ENCODE peak calls at places on chromosome 2, in nine cellular contexts. One of them, this sample, is unnamed.

GRCh38 chr2:42099431-42100173 is 51.8 kb downstream of the PKDCC start:
- DNase-seq in Panc1: no peak
- DNase-seq in Daoy: no peak
- DNase-seq in astrocyte of the spinal cord: no peak
- DNase-seq in C1 segment of cervical spinal cord: no peak
- DNase-seq in WERI-Rb-1: no peak
- DNase-seq in K562: no peak
- DNase-seq in RCC 7860: no peak
- DNase-seq in pancreas: no peak
- DNase-seq in this sample: no peak

GRCh38 chr2:46979611-46980010 is 64.0 kb upstream of the MCFD2 start:
- DNase-seq in Panc1: no peak
- DNase-seq in Daoy: no peak
- DNase-seq in astrocyte of the spinal cord: no peak
- DNase-seq in C1 segment of cervical spinal cord: no peak
- DNase-seq in WERI-Rb-1: no peak
- DNase-seq in K562: no peak
- DNase-seq in RCC 7860: no peak
- DNase-seq in pancreas: no peak
- DNase-seq in this sample: no peak

GRCh38 chr2:48346124-48346536 is 183.8 kb upstream of the STON1 start:
- DNase-seq in Panc1: no peak
- DNase-seq in Daoy: peak; percentile 9
- DNase-seq in astrocyte of the spinal cord: peak; percentile 87
- DNase-seq in C1 segment of cervical spinal cord: peak; percentile 29
- DNase-seq in WERI-Rb-1: peak; percentile 72
- DNase-seq in K562: no peak
- DNase-seq in RCC 7860: peak; percentile 54
- DNase-seq in pancreas: no peak
- DNase-seq in this sample: no peak

GRCh38 chr2:29480423-29480822 is 365.2 kb downstream of the CLIP4 start:
- DNase-seq in Panc1: no peak
- DNase-seq in Daoy: no peak
- DNase-seq in astrocyte of the spinal cord: no peak
- DNase-seq in C1 segment of cervical spinal cord: no peak
- DNase-seq in WERI-Rb-1: no peak
- DNase-seq in K562: peak; percentile 14
- DNase-seq in RCC 7860: no peak
- DNase-seq in pancreas: no peak
- DNase-seq in this sample: no peak

GRCh38 chr2:135246856-135247255 is 194.8 kb downstream of the RAB3GAP1 start:
- DNase-seq in Panc1: no peak
- DNase-seq in Daoy: no peak
- DNase-seq in astrocyte of the spinal cord: no peak
- DNase-seq in C1 segment of cervical spinal cord: no peak
- DNase-seq in WERI-Rb-1: no peak
- DNase-seq in K562: no peak
- DNase-seq in RCC 7860: no peak
- DNase-seq in pancreas: no peak
- DNase-seq in this sample: no peak

GRCh38 chr2:44952143-44952805 is 10.8 kb downstream of the SIX3 start:
- DNase-seq in Panc1: no peak
- DNase-seq in Daoy: peak; percentile 88
- DNase-seq in astrocyte of the spinal cord: peak; percentile 53
- DNase-seq in C1 segment of cervical spinal cord: peak; percentile 2
- DNase-seq in WERI-Rb-1: peak; percentile 76
- DNase-seq in K562: peak; percentile 72
- DNase-seq in RCC 7860: no peak
- DNase-seq in pancreas: peak; percentile 81
- DNase-seq in this sample: peak; percentile 71

GRCh38 chr2:159226059-159226461 is 60.4 kb downstream of the WDSUB1 start:
- DNase-seq in Panc1: peak; percentile 33
- DNase-seq in Daoy: peak; percentile 80
- DNase-seq in astrocyte of the spinal cord: peak; percentile 61
- DNase-seq in C1 segment of cervical spinal cord: no peak
- DNase-seq in WERI-Rb-1: no peak
- DNase-seq in K562: peak; percentile 33
- DNase-seq in RCC 7860: peak; percentile 89
- DNase-seq in pancreas: no peak
- DNase-seq in this sample: no peak

GRCh38 chr2:189608160-189608559 is 27.6 kb upstream of the SLC40A1 start:
- DNase-seq in Panc1: no peak
- DNase-seq in Daoy: no peak
- DNase-seq in astrocyte of the spinal cord: no peak
- DNase-seq in C1 segment of cervical spinal cord: no peak
- DNase-seq in WERI-Rb-1: no peak
- DNase-seq in K562: no peak
- DNase-seq in RCC 7860: no peak
- DNase-seq in pancreas: no peak
- DNase-seq in this sample: no peak

GRCh38 chr2:212409560-212409959 is 129.0 kb downstream of the ERBB4 start:
- DNase-seq in Panc1: no peak
- DNase-seq in Daoy: no peak
- DNase-seq in astrocyte of the spinal cord: no peak
- DNase-seq in C1 segment of cervical spinal cord: no peak
- DNase-seq in WERI-Rb-1: no peak
- DNase-seq in K562: no peak
- DNase-seq in RCC 7860: no peak
- DNase-seq in pancreas: no peak
- DNase-seq in this sample: no peak

GRCh38 chr2:33322099-33322498 is 154.3 kb upstream of the RASGRP3 start:
- DNase-seq in Panc1: no peak
- DNase-seq in Daoy: no peak
- DNase-seq in astrocyte of the spinal cord: peak; percentile 35
- DNase-seq in C1 segment of cervical spinal cord: no peak
- DNase-seq in WERI-Rb-1: no peak
- DNase-seq in K562: no peak
- DNase-seq in RCC 7860: no peak
- DNase-seq in pancreas: no peak
- DNase-seq in this sample: no peak

GRCh38 chr2:119117408-119117807 is 41.1 kb downstream of the C1QL2 start:
- DNase-seq in Panc1: no peak
- DNase-seq in Daoy: no peak
- DNase-seq in astrocyte of the spinal cord: no peak
- DNase-seq in C1 segment of cervical spinal cord: no peak
- DNase-seq in WERI-Rb-1: no peak
- DNase-seq in K562: no peak
- DNase-seq in RCC 7860: no peak
- DNase-seq in pancreas: no peak
- DNase-seq in this sample: no peak

GRCh38 chr2:27966466-27966865 is 75.9 kb downstream of the BABAM2 start:
- DNase-seq in Panc1: no peak
- DNase-seq in Daoy: no peak
- DNase-seq in astrocyte of the spinal cord: peak; percentile 74
- DNase-seq in C1 segment of cervical spinal cord: no peak
- DNase-seq in WERI-Rb-1: no peak
- DNase-seq in K562: no peak
- DNase-seq in RCC 7860: no peak
- DNase-seq in pancreas: no peak
- DNase-seq in this sample: no peak

GRCh38 chr2:68416081-68416675 is 50.9 kb downstream of the FBXO48 start:
- DNase-seq in Panc1: no peak
- DNase-seq in Daoy: no peak
- DNase-seq in astrocyte of the spinal cord: no peak
- DNase-seq in C1 segment of cervical spinal cord: no peak
- DNase-seq in WERI-Rb-1: no peak
- DNase-seq in K562: no peak
- DNase-seq in RCC 7860: no peak
- DNase-seq in pancreas: no peak
- DNase-seq in this sample: no peak

GRCh38 chr2:113240150-113240914 is 38.4 kb downstream of the PAX8 start:
- DNase-seq in Panc1: peak; percentile 61
- DNase-seq in Daoy: peak; percentile 81
- DNase-seq in astrocyte of the spinal cord: peak; percentile 95
- DNase-seq in C1 segment of cervical spinal cord: peak; percentile 47
- DNase-seq in WERI-Rb-1: no peak
- DNase-seq in K562: no peak
- DNase-seq in RCC 7860: peak; percentile 87
- DNase-seq in pancreas: peak; percentile 89
- DNase-seq in this sample: no peak